ENCODE peak calls at places on chromosomes 5 and 9, in nine cellular contexts. Y is astrocyte; W is brain microvascular endothelial cell; R is CD4-positive, CD25-positive, alpha-beta regulatory T cell; S is DND-41; U is prostate gland; J is dorsolateral prefrontal cortex; C is testis; I is uterus. G is an unnamed sample.

GRCh38 chr5:150599917-150600511 is 40.4 kb upstream of the SYNPO start:
- DNase-seq in Y (peak; percentile 72), W (peak; percentile 79), R (no peak), S (no peak), U (peak; percentile 54), J (no peak), C (peak; percentile 69), I (peak; percentile 79), G (no peak)

GRCh38 chr5:161546463-161547301 is at the start of gene GABRB2:
- DNase-seq in Y (peak; percentile 2), W (no peak), R (no peak), S (no peak), U (no peak), J (peak; percentile 78), C (peak; percentile 78), I (no peak), G (no peak)

GRCh38 chr5:179264053-179264540 is 81.2 kb downstream of the ADAMTS2 start:
- DNase-seq in Y (no peak), W (no peak), R (no peak), S (no peak), U (no peak), J (no peak), C (peak; percentile 10), I (peak; percentile 18), G (no peak)

GRCh38 chr5:95731571-95732554 is 727 bp downstream of the RHOBTB3 start:
- DNase-seq in Y (peak; percentile 37), W (peak; percentile 31), R (no peak), S (peak; percentile 56), U (peak; percentile 29), J (peak; percentile 43), C (peak; percentile 55), I (peak; percentile 42), G (no peak)

GRCh38 chr9:69758981-69759477 is 782 bp downstream of the PTAR1 start:
- DNase-seq in Y (peak; percentile 12), W (peak; percentile 8), R (no peak), S (no peak), U (no peak), J (no peak), C (peak; percentile 22), I (no peak), G (no peak)

GRCh38 chr5:168699002-168699401 is 119.8 kb upstream of the PANK3 start:
- DNase-seq in Y (peak; percentile 20), W (no peak), R (no peak), S (no peak), U (no peak), J (peak; percentile 17), C (no peak), I (no peak), G (no peak)

GRCh38 chr9:126612813-126613641 is 701 bp upstream of the LMX1B start:
- DNase-seq in Y (no peak), W (no peak), R (no peak), S (no peak), U (no peak), J (no peak), C (no peak), I (no peak), G (no peak)

GRCh38 chr9:114035221-114035844 is 42.8 kb downstream of the AMBP start:
- DNase-seq in Y (no peak), W (no peak), R (no peak), S (no peak), U (no peak), J (no peak), C (no peak), I (no peak), G (no peak)

GRCh38 chr5:41617843-41618515 is 107.6 kb upstream of the PLCXD3 start:
- DNase-seq in Y (no peak), W (no peak), R (no peak), S (no peak), U (no peak), J (no peak), C (no peak), I (no peak), G (no peak)

GRCh38 chr5:168291961-168292782 is 727 bp downstream of the WWC1 start:
- DNase-seq in Y (no peak), W (no peak), R (no peak), S (no peak), U (no peak), J (no peak), C (peak; percentile 25), I (no peak), G (no peak)

GRCh38 chr5:167908596-167908995 is 382.8 kb upstream of the WWC1 start:
- DNase-seq in Y (no peak), W (no peak), R (no peak), S (no peak), U (no peak), J (no peak), C (no peak), I (no peak), G (no peak)

GRCh38 chr9:36517131-36517530 is 55.6 kb upstream of the MELK start:
- DNase-seq in Y (no peak), W (no peak), R (no peak), S (no peak), U (no peak), J (no peak), C (no peak), I (no peak), G (no peak)

GRCh38 chr9:110291921-110292575 is 35.7 kb upstream of the TXN start:
- DNase-seq in Y (no peak), W (no peak), R (no peak), S (no peak), U (no peak), J (no peak), C (no peak), I (no peak), G (no peak)

GRCh38 chr9:131046581-131047202 is 37.7 kb downstream of the LAMC3 start:
- DNase-seq in Y (peak; percentile 8), W (peak; percentile 46), R (peak; percentile 47), S (peak; percentile 69), U (peak; percentile 27), J (peak; percentile 63), C (peak; percentile 88), I (no peak), G (no peak)

GRCh38 chr5:128143911-128144310 is 60.3 kb downstream of the SLC12A2 start:
- DNase-seq in Y (no peak), W (no peak), R (no peak), S (no peak), U (no peak), J (no peak), C (no peak), I (no peak), G (no peak)

GRCh38 chr9:72978724-72979123 is 25.9 kb upstream of the ALDH1A1 start:
- DNase-seq in Y (peak; percentile 18), W (no peak), R (no peak), S (no peak), U (peak; percentile 35), J (no peak), C (no peak), I (no peak), G (no peak)

GRCh38 chr9:70352802-70353201 is 61.7 kb downstream of the KLF9 start:
- DNase-seq in Y (no peak), W (no peak), R (no peak), S (no peak), U (no peak), J (no peak), C (no peak), I (no peak), G (no peak)

GRCh38 chr9:92404437-92404836 is at the start of gene OGN:
- DNase-seq in Y (no peak), W (no peak), R (no peak), S (peak; percentile 42), U (no peak), J (no peak), C (no peak), I (no peak), G (no peak)
- H3K4me3 ChIP-seq in Y (no peak within 1 kb of the TSS), W (no peak within 1 kb of the TSS), R (peak within 1 kb of the TSS; percentile 78), S (no peak within 1 kb of the TSS), U (peak within 1 kb of the TSS; percentile 10), J (peak within 1 kb of the TSS; percentile 5), C (peak within 1 kb of the TSS; percentile 18), I (peak within 1 kb of the TSS; percentile 17), G (no peak within 1 kb of the TSS)

GRCh38 chr5:176644294-176644693 is 3.0 kb upstream of the TSPAN17 start:
- DNase-seq in Y (no peak), W (no peak), R (no peak), S (no peak), U (no peak), J (no peak), C (no peak), I (no peak), G (no peak)
- H3K4me3 ChIP-seq in Y (no peak overlapping the region), W (no peak overlapping the region), R (no peak overlapping the region), S (no peak overlapping the region), U (no peak overlapping the region), J (no peak overlapping the region), C (no peak overlapping the region), I (no peak overlapping the region), G (no peak overlapping the region)

DNA sequence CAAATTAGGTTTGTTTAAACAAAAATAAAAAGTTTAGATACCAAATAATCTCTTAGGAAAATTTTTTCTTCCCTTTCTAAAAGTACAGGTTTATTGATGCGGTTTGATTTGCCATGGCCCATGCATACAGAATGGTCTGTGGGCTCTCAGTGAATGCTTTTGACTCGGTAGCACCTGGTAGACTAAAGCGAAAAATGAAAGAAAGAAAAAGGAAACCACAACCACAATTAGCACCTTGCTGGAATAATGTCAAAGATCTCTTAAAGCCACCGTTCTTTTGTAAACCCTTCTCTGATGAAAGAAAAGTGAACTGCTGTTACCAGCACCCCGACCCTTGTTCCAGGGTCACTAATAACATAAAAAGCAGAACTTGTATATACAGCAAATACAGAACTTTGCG is 157.9 kb downstream of the NFIB start:
- DNase-seq in Y (no peak), W (no peak), R (no peak), S (peak; percentile 56), U (no peak), J (no peak), C (no peak), I (no peak), G (no peak)
- H3K4me3 ChIP-seq in Y (no peak overlapping the region), W (no peak overlapping the region), R (no peak overlapping the region), S (no peak overlapping the region), U (no peak overlapping the region), J (no peak overlapping the region), C (no peak overlapping the region), I (no peak overlapping the region), G (no peak overlapping the region)

GRCh38 chr9:86722706-86723075 is 224.6 kb downstream of the GAS1 start:
- DNase-seq in Y (no peak), W (no peak), R (no peak), S (no peak), U (no peak), J (no peak), C (no peak), I (no peak), G (no peak)

GRCh38 chr9:86724528-86724927 is 222.8 kb downstream of the GAS1 start:
- DNase-seq in Y (no peak), W (no peak), R (no peak), S (no peak), U (no peak), J (no peak), C (no peak), I (no peak), G (no peak)

GRCh38 chr9:86723351-86723750 is 224.0 kb downstream of the GAS1 start:
- DNase-seq in Y (no peak), W (no peak), R (no peak), S (peak; percentile 78), U (no peak), J (no peak), C (no peak), I (no peak), G (no peak)

GRCh38 chr9:86720893-86721698 is 226.2 kb downstream of the GAS1 start:
- DNase-seq in Y (peak; percentile 66), W (no peak), R (no peak), S (peak; percentile 16), U (no peak), J (no peak), C (no peak), I (no peak), G (no peak)

GRCh38 chr9:86721843-86722705 is 225.2 kb downstream of the GAS1 start:
- DNase-seq in Y (peak; percentile 95), W (peak; percentile 60), R (no peak), S (no peak), U (peak; percentile 16), J (no peak), C (peak; percentile 60), I (peak; percentile 86), G (peak; percentile 88)
- H3K4me3 ChIP-seq in Y (no peak overlapping the region), W (no peak overlapping the region), R (no peak overlapping the region), S (no peak overlapping the region), U (no peak overlapping the region), J (no peak overlapping the region), C (no peak overlapping the region), I (no peak overlapping the region), G (no peak overlapping the region)